ENCODE peak calls at places on chromosomes 5 and 9, in four cellular contexts. M, U, I and Z are unnamed samples.

GRCh38 chr9:71642043-71642442 is 126.3 kb downstream of the CEMIP2 start:
- DNase-seq in I (no peak), M (no peak), U (no peak), Z (no peak)

GRCh38 chr5:139276426-139276825 is 17.1 kb upstream of the MATR3 start:
- DNase-seq in U (no peak), M (no peak), I (no peak), Z (peak; percentile 31)

GRCh38 chr5:72648511-72648910 is 141.3 kb upstream of the ZNF366 start:
- DNase-seq in U (no peak), I (no peak), M (no peak), Z (no peak)

GRCh38 chr5:98065261-98065909 is 708.1 kb upstream of the RGMB start:
- DNase-seq in I (no peak), U (no peak), M (no peak), Z (no peak)

GRCh38 chr5:136123236-136123768 is 9.3 kb upstream of the SMAD5 start:
- DNase-seq in I (no peak), M (no peak), U (no peak), Z (no peak)

GRCh38 chr5:29518176-29518575 is 1675.3 kb upstream of the CDH6 start:
- DNase-seq in U (no peak), M (no peak), I (no peak), Z (no peak)

GRCh38 chr9:26812217-26812616 is 80.4 kb downstream of the CAAP1 start:
- DNase-seq in U (no peak), M (no peak), I (no peak), Z (no peak)

GRCh38 chr9:127714916-127715442 is 484 bp downstream of the PTRH1 start:
- DNase-seq in U (peak; percentile 22), I (no peak), M (no peak), Z (peak; percentile 28)

GRCh38 chr9:31535659-31536058 is 848.8 kb upstream of the ACO1 start:
- DNase-seq in I (no peak), U (peak; percentile 52), M (no peak), Z (no peak)

GRCh38 chr9:115117999-115118470 is at the start of gene TNC:
- DNase-seq in M (peak; percentile 52), I (no peak), U (peak; percentile 81), Z (peak; percentile 10)

GRCh38 chr9:95831810-95832209 is 43.7 kb upstream of the ERCC6L2 start:
- DNase-seq in I (no peak), U (no peak), M (no peak), Z (no peak)

GRCh38 chr5:84249918-84250635 is 134.6 kb downstream of the EDIL3 start:
- DNase-seq in I (peak; percentile 15), U (peak; percentile 85), M (peak; percentile 11), Z (peak; percentile 22)

GRCh38 chr9:18060304-18060934 is 413.5 kb upstream of the ADAMTSL1 start:
- DNase-seq in U (no peak), M (no peak), I (no peak), Z (no peak)

GRCh38 chr9:6845881-6846280 is 88.1 kb downstream of the KDM4C start:
- DNase-seq in I (peak; percentile 9), M (peak; percentile 15), U (peak; percentile 35), Z (peak; percentile 5)

GRCh38 chr9:123548749-123549545 is 192.9 kb downstream of the CRB2 start:
- DNase-seq in M (no peak), U (peak; percentile 65), I (no peak), Z (peak; percentile 37)

GRCh38 chr5:175558801-175559480 is 80.6 kb downstream of the SFXN1 start:
- DNase-seq in I (no peak), U (no peak), M (no peak), Z (no peak)

GRCh38 chr5:31131381-31131811 is 62.1 kb upstream of the CDH6 start:
- DNase-seq in U (no peak), I (no peak), M (no peak), Z (no peak)

GRCh38 chr5:41763537-41763936 is 106.7 kb downstream of the OXCT1 start:
- DNase-seq in U (no peak), M (no peak), I (no peak), Z (no peak)

GRCh38 chr9:136625101-136626065 is 37.3 kb upstream of the EGFL7 start:
- DNase-seq in I (no peak), M (no peak), U (peak; percentile 78), Z (no peak)

GRCh38 chr9:109801484-109801883 is 21.5 kb downstream of the PALM2AKAP2 start:
- DNase-seq in U (no peak), I (no peak), M (no peak), Z (no peak)

GRCh38 chr5:36523931-36524330 is 82.5 kb upstream of the SLC1A3 start:
- DNase-seq in U (no peak), M (no peak), I (no peak), Z (no peak)

GRCh38 chr5:42950091-42950465 is 90.0 kb downstream of the ANXA2R start:
- DNase-seq in I (no peak), U (no peak), M (no peak), Z (no peak)

GRCh38 chr9:78239506-78239905 is 3.6 kb downstream of the CEP78 start:
- DNase-seq in M (no peak), U (no peak), I (no peak), Z (peak; percentile 45)

GRCh38 chr9:93475108-93475507 is 21.7 kb upstream of the FAM120AOS start:
- DNase-seq in U (no peak), M (no peak), I (no peak), Z (peak; percentile 34)

GRCh38 chr5:60960591-60960990 is 15.6 kb downstream of the NDUFAF2 start:
- DNase-seq in M (no peak), I (no peak), U (peak; percentile 56), Z (peak; percentile 40)

GRCh38 chr9:70474413-70474812 is 60.0 kb upstream of the KLF9 start:
- DNase-seq in M (no peak), I (no peak), U (no peak), Z (no peak)

GRCh38 chr9:76944011-76944410 is 38.1 kb upstream of the PRUNE2 start:
- DNase-seq in I (no peak), M (no peak), U (no peak), Z (no peak)

GRCh38 chr5:1161108-1161831 is 40.1 kb upstream of the SLC6A19 start:
- DNase-seq in U (no peak), M (no peak), I (no peak), Z (no peak)

GRCh38 chr5:134133213-134133994 is 18.9 kb downstream of the TCF7 start:
- DNase-seq in U (no peak), M (no peak), I (no peak), Z (no peak)

GRCh38 chr9:13603916-13604315 is 324.4 kb upstream of the MPDZ start:
- DNase-seq in M (no peak), U (no peak), I (no peak), Z (no peak)

GRCh38 chr9:83274787-83275186 is 211.8 kb upstream of the RASEF start:
- DNase-seq in I (no peak), M (no peak), U (no peak), Z (no peak)

GRCh38 chr5:34611829-34612415 is 44.2 kb upstream of the RAI14 start:
- DNase-seq in U (no peak), I (no peak), M (no peak), Z (no peak)

GRCh38 chr9:15144567-15145174 is 162.3 kb downstream of the TTC39B start:
- DNase-seq in U (no peak), M (no peak), I (no peak), Z (no peak)

GRCh38 chr9:126325779-126326178 is 850 bp upstream of the MVB12B start:
- DNase-seq in U (no peak), I (no peak), M (no peak), Z (no peak)
- H3K4me3 ChIP-seq in U (no peak overlapping the region), I (peak overlapping the region; percentile 71), M (no peak overlapping the region), Z (no peak overlapping the region)

DNA sequence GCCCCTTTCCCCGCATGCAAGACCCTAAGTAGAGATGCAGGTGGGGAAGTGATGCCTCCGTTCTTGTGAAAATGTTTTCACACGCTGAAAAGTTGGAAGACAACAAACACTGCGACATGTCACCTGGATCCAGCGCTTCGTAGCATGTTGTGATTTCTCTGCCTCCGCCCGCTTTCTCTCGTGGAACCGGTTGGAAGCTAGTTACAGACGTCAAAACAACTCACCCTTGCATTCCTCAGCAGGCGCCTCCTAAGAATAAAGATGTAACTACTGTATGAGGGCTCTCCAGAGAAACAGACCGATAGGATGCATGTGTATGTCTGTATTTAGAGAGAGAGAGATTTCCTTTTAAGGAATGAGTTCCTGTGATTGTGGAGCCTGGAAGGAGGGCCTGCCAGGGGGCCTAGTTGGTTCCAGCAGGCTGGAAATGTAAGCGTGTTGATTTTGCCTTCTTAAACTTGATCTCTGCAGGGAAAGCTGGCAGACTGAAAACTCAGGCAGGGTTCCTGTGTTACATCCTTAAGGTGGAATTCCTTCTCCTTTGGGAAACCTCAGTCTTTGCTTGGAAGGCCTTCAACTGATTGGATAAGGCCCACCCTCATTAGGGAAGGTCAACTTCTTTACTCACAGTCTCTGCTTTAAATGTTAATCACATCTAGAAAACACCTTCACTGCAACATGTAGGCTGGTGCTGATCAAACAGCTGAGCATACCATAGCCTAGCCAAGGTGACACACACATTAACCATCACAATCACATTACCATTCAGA is 163.7 kb downstream of the SYK start:
- DNase-seq in M (no peak), I (no peak), U (no peak), Z (peak; percentile 42)
- H2AK5ac ChIP-seq in M (peak overlapping the region; percentile 56), I (no peak overlapping the region), U (peak overlapping the region; percentile 64), Z (no peak overlapping the region)

GRCh38 chr5:164359260-164359930 is 854.0 kb downstream of the MAT2B start:
- DNase-seq in U (peak; percentile 29), I (no peak), M (no peak), Z (no peak)

GRCh38 chr5:164359931-164360290 is 854.5 kb downstream of the MAT2B start:
- DNase-seq in I (no peak), M (no peak), U (peak; percentile 46), Z (no peak)

GRCh38 chr5:164360589-164360988 is 855.2 kb downstream of the MAT2B start:
- DNase-seq in I (no peak), M (no peak), U (peak; percentile 58), Z (no peak)

GRCh38 chr5:164357405-164358033 is 852.1 kb downstream of the MAT2B start:
- DNase-seq in M (no peak), U (no peak), I (no peak), Z (no peak)

DNA sequence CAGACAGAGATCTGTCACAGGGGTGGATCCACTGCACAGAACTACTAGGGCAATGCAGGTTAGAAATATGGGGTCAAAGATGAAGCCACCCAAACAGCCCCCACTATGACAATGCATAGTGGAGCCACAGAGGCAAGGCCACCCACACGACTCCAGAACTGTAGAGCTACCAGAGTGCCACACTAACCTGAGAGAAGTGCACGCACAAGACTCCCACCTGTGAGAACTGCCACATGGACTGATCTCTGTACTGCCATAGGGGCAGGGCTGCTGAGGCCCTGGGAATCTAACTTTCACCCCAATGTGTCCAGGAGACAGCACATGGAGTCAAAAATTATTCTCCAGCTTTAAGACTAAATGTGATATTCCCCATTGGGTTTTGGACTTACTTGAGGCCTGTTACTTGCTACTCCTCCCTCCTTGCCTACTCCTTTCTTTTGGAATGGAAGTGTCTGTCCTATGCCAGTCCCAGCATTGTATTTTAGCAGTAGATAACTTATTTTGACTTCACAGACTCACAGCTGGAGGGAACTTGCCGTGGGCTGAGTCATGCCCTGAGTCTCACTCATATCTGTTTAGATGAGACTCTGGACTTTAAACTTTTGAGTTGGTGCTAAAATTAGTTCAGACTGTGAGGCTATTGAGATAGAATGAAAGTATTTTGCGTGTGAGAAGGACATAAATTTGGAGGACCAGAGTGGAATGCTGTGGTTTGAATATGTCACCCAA is 853.3 kb downstream of the MAT2B start:
- DNase-seq in M (no peak), I (no peak), U (peak; percentile 90), Z (no peak)
- H3K4me3 ChIP-seq in M (no peak overlapping the region), I (no peak overlapping the region), U (no peak overlapping the region), Z (no peak overlapping the region)

DNA sequence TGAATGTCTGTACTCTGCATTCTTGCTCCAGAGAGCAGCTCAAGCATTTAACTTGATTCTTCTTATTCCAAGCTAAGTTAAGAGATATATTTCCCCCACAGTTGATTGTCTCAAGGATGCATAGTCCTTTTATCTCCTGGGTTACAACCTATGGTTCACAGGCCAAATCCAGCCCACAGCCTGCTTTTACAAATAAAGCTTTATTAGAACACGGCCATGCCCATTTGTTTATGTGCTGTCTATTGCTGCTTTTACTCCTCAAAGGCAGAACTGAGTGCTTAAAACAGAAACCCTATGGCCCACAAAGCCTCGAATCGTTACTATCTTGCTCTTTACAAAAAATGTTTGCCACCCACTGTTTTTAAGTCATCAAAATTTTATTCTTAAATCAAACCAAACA is 25.8 kb downstream of the TBC1D2 start:
- DNase-seq in U (no peak), M (no peak), I (no peak), Z (peak; percentile 26)
- H2AK5ac ChIP-seq in U (no peak overlapping the region), M (no peak overlapping the region), I (no peak overlapping the region), Z (no peak overlapping the region)